ENCODE peak calls at places on chromosomes 2 and 18, in eight cellular contexts. One of them, this sample, is unnamed.

GRCh38 chr18:13437034-13437433 is 218.5 kb downstream of the LDLRAD4 start:
- DNase-seq in aorta: no peak
- DNase-seq in spleen: no peak
- DNase-seq in CD4-positive, alpha-beta T cell: no peak
- DNase-seq in heart right ventricle: no peak
- DNase-seq in A549: no peak
- DNase-seq in right lobe of liver: no peak
- DNase-seq in caudate nucleus: no peak
- DNase-seq in this sample: no peak

GRCh38 chr18:59536181-59536580 is 161.0 kb downstream of the CCBE1 start:
- DNase-seq in right lobe of liver: no peak
- DNase-seq in heart right ventricle: no peak
- DNase-seq in spleen: no peak
- DNase-seq in caudate nucleus: no peak
- DNase-seq in aorta: no peak
- DNase-seq in A549: no peak
- DNase-seq in CD4-positive, alpha-beta T cell: no peak
- DNase-seq in this sample: no peak

GRCh38 chr2:118388771-118389170 is 300.5 kb downstream of the INSIG2 start:
- DNase-seq in aorta: no peak
- DNase-seq in right lobe of liver: no peak
- DNase-seq in spleen: no peak
- DNase-seq in caudate nucleus: no peak
- DNase-seq in CD4-positive, alpha-beta T cell: no peak
- DNase-seq in A549: no peak
- DNase-seq in heart right ventricle: no peak
- DNase-seq in this sample: no peak

GRCh38 chr2:138205281-138205680 is 241.0 kb downstream of the HNMT start:
- DNase-seq in spleen: no peak
- DNase-seq in right lobe of liver: no peak
- DNase-seq in caudate nucleus: no peak
- DNase-seq in heart right ventricle: no peak
- DNase-seq in A549: no peak
- DNase-seq in CD4-positive, alpha-beta T cell: no peak
- DNase-seq in aorta: no peak
- DNase-seq in this sample: no peak

GRCh38 chr2:171451074-171451473 is 17.0 kb downstream of the DCAF17 start:
- DNase-seq in A549: no peak
- DNase-seq in caudate nucleus: no peak
- DNase-seq in right lobe of liver: no peak
- DNase-seq in aorta: no peak
- DNase-seq in spleen: no peak
- DNase-seq in CD4-positive, alpha-beta T cell: no peak
- DNase-seq in heart right ventricle: no peak
- DNase-seq in this sample: no peak

GRCh38 chr2:176522271-176522670 is 253.0 kb downstream of the MTX2 start:
- DNase-seq in right lobe of liver: no peak
- DNase-seq in CD4-positive, alpha-beta T cell: no peak
- DNase-seq in spleen: no peak
- DNase-seq in heart right ventricle: no peak
- DNase-seq in aorta: no peak
- DNase-seq in caudate nucleus: no peak
- DNase-seq in A549: no peak
- DNase-seq in this sample: no peak

GRCh38 chr2:46363535-46364170 is 66.4 kb downstream of the EPAS1 start:
- DNase-seq in spleen: no peak
- DNase-seq in heart right ventricle: no peak
- DNase-seq in right lobe of liver: no peak
- DNase-seq in caudate nucleus: no peak
- DNase-seq in A549: no peak
- DNase-seq in aorta: no peak
- DNase-seq in CD4-positive, alpha-beta T cell: no peak
- DNase-seq in this sample: no peak

GRCh38 chr2:240387669-240388358 is 47.6 kb upstream of the GPC1 start:
- DNase-seq in CD4-positive, alpha-beta T cell: no peak
- DNase-seq in spleen: peak
- DNase-seq in right lobe of liver: peak
- DNase-seq in A549: peak
- DNase-seq in aorta: peak
- DNase-seq in heart right ventricle: peak
- DNase-seq in caudate nucleus: peak
- DNase-seq in this sample: peak

GRCh38 chr2:216486708-216487107 is 11.9 kb upstream of the RPL37A start:
- DNase-seq in aorta: no peak
- DNase-seq in caudate nucleus: no peak
- DNase-seq in right lobe of liver: no peak
- DNase-seq in CD4-positive, alpha-beta T cell: no peak
- DNase-seq in spleen: no peak
- DNase-seq in A549: no peak
- DNase-seq in heart right ventricle: no peak
- DNase-seq in this sample: no peak

GRCh38 chr2:216495656-216496055 is 3.0 kb upstream of the RPL37A start:
- DNase-seq in caudate nucleus: no peak
- DNase-seq in aorta: no peak
- DNase-seq in heart right ventricle: no peak
- DNase-seq in right lobe of liver: no peak
- DNase-seq in CD4-positive, alpha-beta T cell: no peak
- DNase-seq in A549: no peak
- DNase-seq in spleen: no peak
- DNase-seq in this sample: no peak

GRCh38 chr2:216490061-216490460 is 8.6 kb upstream of the RPL37A start:
- DNase-seq in heart right ventricle: no peak
- DNase-seq in spleen: no peak
- DNase-seq in CD4-positive, alpha-beta T cell: no peak
- DNase-seq in A549: no peak
- DNase-seq in caudate nucleus: no peak
- DNase-seq in right lobe of liver: no peak
- DNase-seq in aorta: no peak
- DNase-seq in this sample: no peak

GRCh38 chr2:216492951-216493685 is 5.5 kb upstream of the RPL37A start:
- DNase-seq in A549: no peak
- DNase-seq in caudate nucleus: peak
- DNase-seq in right lobe of liver: no peak
- DNase-seq in aorta: no peak
- DNase-seq in heart right ventricle: no peak
- DNase-seq in CD4-positive, alpha-beta T cell: no peak
- DNase-seq in spleen: no peak
- DNase-seq in this sample: no peak

DNA sequence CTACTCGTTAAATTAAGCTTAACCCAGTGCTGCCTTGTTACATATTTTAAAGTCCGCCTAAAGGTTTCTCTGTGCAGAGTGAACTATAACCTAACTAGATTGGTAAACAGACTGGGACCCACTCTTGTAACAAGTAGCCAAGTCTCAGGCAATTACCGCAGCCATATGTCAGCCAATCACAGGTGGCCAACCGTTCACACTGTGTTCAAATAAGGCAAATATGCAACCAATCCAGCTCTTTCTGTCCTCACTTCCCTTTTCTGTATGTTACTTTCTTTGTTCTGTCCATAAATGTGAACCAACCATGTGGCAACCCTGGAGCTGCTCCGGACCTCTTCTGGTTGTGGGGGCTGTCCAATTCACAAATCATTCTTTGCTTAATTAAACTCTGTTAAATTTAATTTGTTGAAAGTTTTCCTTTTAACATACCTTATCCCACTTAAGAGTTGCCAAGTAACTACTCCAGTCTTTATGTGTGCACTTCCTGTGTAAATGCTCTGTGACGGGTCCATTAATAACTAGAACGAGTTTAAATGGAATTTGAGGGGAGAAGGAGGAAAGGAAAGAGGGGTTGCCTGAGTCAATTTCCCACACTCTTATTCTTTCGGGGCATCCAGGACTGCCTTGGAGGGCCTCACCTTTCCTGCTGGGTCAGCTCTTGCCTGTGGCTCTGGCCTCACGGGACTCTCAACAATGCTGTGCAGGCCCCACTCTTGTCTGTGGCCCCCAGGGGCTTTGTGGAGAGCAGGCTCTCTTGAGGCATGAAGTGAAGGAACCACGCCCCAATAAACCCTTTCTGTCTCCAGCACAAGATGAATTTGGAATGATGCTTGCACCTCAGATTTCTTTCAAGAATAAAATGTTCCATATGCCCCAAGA is 6.6 kb upstream of the RPL37A start:
- DNase-seq in caudate nucleus: no peak
- DNase-seq in A549: no peak
- DNase-seq in spleen: no peak
- DNase-seq in CD4-positive, alpha-beta T cell: no peak
- DNase-seq in right lobe of liver: no peak
- DNase-seq in aorta: no peak
- DNase-seq in heart right ventricle: no peak
- DNase-seq in this sample: no peak
- H3K27ac ChIP-seq in caudate nucleus: peak
- H3K27ac ChIP-seq in A549: no peak
- H3K27ac ChIP-seq in spleen: no peak
- H3K27ac ChIP-seq in CD4-positive, alpha-beta T cell: no peak
- H3K27ac ChIP-seq in right lobe of liver: no peak
- H3K27ac ChIP-seq in aorta: no peak
- H3K27ac ChIP-seq in heart right ventricle: no peak
- H3K27ac ChIP-seq in this sample: no peak

DNA sequence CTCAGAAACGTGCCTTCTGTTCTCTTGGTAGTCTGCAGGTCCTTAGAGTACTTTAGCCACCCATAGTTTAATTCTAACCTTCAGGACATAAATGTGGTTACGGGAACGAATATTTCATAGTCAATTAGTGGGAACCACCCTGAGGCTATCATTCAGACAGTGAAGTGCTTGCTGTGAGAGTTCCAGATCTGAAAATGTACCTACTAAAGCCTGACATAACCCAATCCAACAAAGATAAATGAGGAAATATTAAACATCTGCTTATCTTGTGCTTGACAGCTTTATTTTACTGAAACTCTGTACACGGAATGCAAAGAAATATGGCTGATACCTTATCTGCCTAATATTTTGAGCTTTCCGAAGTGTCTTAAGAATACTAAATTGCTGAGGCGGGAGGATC is 43.0 kb downstream of the RAB27B start:
- DNase-seq in heart right ventricle: no peak
- DNase-seq in aorta: no peak
- DNase-seq in right lobe of liver: no peak
- DNase-seq in caudate nucleus: no peak
- DNase-seq in CD4-positive, alpha-beta T cell: no peak
- DNase-seq in A549: no peak
- DNase-seq in spleen: no peak
- DNase-seq in this sample: no peak
- H3K27ac ChIP-seq in heart right ventricle: no peak
- H3K27ac ChIP-seq in aorta: no peak
- H3K27ac ChIP-seq in right lobe of liver: no peak
- H3K27ac ChIP-seq in caudate nucleus: no peak
- H3K27ac ChIP-seq in CD4-positive, alpha-beta T cell: no peak
- H3K27ac ChIP-seq in A549: no peak
- H3K27ac ChIP-seq in spleen: no peak
- H3K27ac ChIP-seq in this sample: no peak

GRCh38 chr2:158411748-158412147 is 44.8 kb downstream of the CCDC148 start:
- DNase-seq in spleen: no peak
- DNase-seq in right lobe of liver: no peak
- DNase-seq in A549: no peak
- DNase-seq in heart right ventricle: no peak
- DNase-seq in CD4-positive, alpha-beta T cell: no peak
- DNase-seq in caudate nucleus: no peak
- DNase-seq in aorta: no peak
- DNase-seq in this sample: no peak

GRCh38 chr2:158410132-158410531 is 46.4 kb downstream of the CCDC148 start:
- DNase-seq in right lobe of liver: no peak
- DNase-seq in caudate nucleus: no peak
- DNase-seq in spleen: no peak
- DNase-seq in CD4-positive, alpha-beta T cell: no peak
- DNase-seq in A549: no peak
- DNase-seq in heart right ventricle: no peak
- DNase-seq in aorta: no peak
- DNase-seq in this sample: no peak

GRCh38 chr2:158413581-158413980 is 43.0 kb downstream of the CCDC148 start:
- DNase-seq in spleen: no peak
- DNase-seq in CD4-positive, alpha-beta T cell: no peak
- DNase-seq in heart right ventricle: no peak
- DNase-seq in right lobe of liver: no peak
- DNase-seq in caudate nucleus: no peak
- DNase-seq in A549: no peak
- DNase-seq in aorta: no peak
- DNase-seq in this sample: no peak

GRCh38 chr2:158414538-158414937 is 42.0 kb downstream of the CCDC148 start:
- DNase-seq in heart right ventricle: no peak
- DNase-seq in CD4-positive, alpha-beta T cell: no peak
- DNase-seq in A549: no peak
- DNase-seq in caudate nucleus: no peak
- DNase-seq in spleen: no peak
- DNase-seq in aorta: no peak
- DNase-seq in right lobe of liver: no peak
- DNase-seq in this sample: no peak

DNA sequence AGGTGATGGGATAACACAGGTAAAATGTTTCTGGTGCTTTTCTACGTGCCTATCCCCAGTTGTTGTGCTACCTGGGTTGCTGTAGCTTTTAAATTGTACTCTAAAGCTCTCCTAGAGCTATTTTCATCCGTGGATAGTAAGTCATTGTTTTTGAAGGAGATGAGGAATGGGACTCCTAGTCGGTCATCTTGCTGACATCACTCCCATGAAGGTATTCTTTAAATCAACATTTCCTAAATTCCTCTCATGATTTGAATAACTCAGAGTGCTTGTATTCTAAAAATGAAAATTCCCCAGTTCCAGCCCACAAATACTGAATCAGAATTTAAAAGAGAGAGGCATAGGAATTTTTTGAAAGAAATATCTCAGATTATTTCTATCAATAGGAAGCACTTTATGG is 44.3 kb downstream of the CCDC148 start:
- DNase-seq in caudate nucleus: no peak
- DNase-seq in CD4-positive, alpha-beta T cell: no peak
- DNase-seq in right lobe of liver: no peak
- DNase-seq in A549: no peak
- DNase-seq in heart right ventricle: no peak
- DNase-seq in aorta: no peak
- DNase-seq in spleen: no peak
- DNase-seq in this sample: no peak
- H3K27ac ChIP-seq in caudate nucleus: no peak
- H3K27ac ChIP-seq in CD4-positive, alpha-beta T cell: no peak
- H3K27ac ChIP-seq in right lobe of liver: no peak
- H3K27ac ChIP-seq in A549: no peak
- H3K27ac ChIP-seq in heart right ventricle: no peak
- H3K27ac ChIP-seq in aorta: no peak
- H3K27ac ChIP-seq in spleen: no peak
- H3K27ac ChIP-seq in this sample: no peak

GRCh38 chr18:9846162-9846915 is 39.4 kb upstream of the TXNDC2 start:
- DNase-seq in CD4-positive, alpha-beta T cell: no peak
- DNase-seq in aorta: no peak
- DNase-seq in spleen: no peak
- DNase-seq in heart right ventricle: no peak
- DNase-seq in A549: no peak
- DNase-seq in caudate nucleus: no peak
- DNase-seq in right lobe of liver: no peak
- DNase-seq in this sample: no peak

GRCh38 chr18:9845256-9845655 is 40.5 kb upstream of the TXNDC2 start:
- DNase-seq in right lobe of liver: no peak
- DNase-seq in A549: no peak
- DNase-seq in CD4-positive, alpha-beta T cell: no peak
- DNase-seq in caudate nucleus: no peak
- DNase-seq in heart right ventricle: no peak
- DNase-seq in spleen: no peak
- DNase-seq in aorta: no peak
- DNase-seq in this sample: no peak

GRCh38 chr18:9849407-9849961 is 36.3 kb upstream of the TXNDC2 start:
- DNase-seq in spleen: peak
- DNase-seq in right lobe of liver: peak
- DNase-seq in heart right ventricle: peak
- DNase-seq in CD4-positive, alpha-beta T cell: no peak
- DNase-seq in caudate nucleus: peak
- DNase-seq in aorta: no peak
- DNase-seq in A549: no peak
- DNase-seq in this sample: peak

GRCh38 chr18:9850297-9850696 is 35.5 kb upstream of the TXNDC2 start:
- DNase-seq in A549: no peak
- DNase-seq in spleen: no peak
- DNase-seq in aorta: no peak
- DNase-seq in right lobe of liver: no peak
- DNase-seq in CD4-positive, alpha-beta T cell: no peak
- DNase-seq in caudate nucleus: no peak
- DNase-seq in heart right ventricle: no peak
- DNase-seq in this sample: no peak

DNA sequence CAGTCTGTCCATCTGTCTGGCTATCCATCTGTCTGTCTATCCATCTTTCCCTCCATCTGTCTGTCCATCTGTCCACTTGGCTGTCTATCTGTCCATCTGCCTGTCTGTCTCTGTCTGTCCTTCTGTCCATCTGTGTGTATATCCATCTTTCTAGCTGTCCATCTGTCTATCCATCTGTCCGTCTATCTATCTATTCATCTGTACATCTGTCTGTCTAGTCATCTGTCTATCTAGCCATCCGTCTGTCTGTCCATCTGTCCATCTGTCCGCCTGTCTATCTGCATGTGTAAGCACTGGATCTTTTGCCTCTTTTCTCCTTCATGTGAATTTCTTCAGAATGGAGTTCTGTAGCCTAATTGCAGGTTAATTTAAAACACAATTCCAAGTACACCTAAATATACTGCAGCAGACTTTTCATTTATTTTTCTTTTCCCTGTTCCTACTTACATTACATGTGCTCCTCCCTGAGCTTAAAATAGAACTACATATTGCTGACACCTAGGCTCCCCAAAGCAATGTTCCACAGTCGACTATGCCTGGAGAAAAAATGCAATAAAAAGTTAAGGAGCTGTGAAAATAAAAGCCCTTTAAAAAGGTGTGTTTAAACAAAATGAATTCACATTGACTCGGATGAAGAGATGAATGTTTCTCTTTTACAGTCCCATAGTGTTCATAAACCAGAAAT is 37.5 kb upstream of the TXNDC2 start:
- DNase-seq in aorta: no peak
- DNase-seq in right lobe of liver: no peak
- DNase-seq in spleen: no peak
- DNase-seq in CD4-positive, alpha-beta T cell: no peak
- DNase-seq in caudate nucleus: no peak
- DNase-seq in A549: no peak
- DNase-seq in heart right ventricle: no peak
- DNase-seq in this sample: no peak
- H3K27ac ChIP-seq in aorta: no peak
- H3K27ac ChIP-seq in right lobe of liver: no peak
- H3K27ac ChIP-seq in spleen: peak
- H3K27ac ChIP-seq in CD4-positive, alpha-beta T cell: no peak
- H3K27ac ChIP-seq in caudate nucleus: no peak
- H3K27ac ChIP-seq in A549: no peak
- H3K27ac ChIP-seq in heart right ventricle: peak
- H3K27ac ChIP-seq in this sample: no peak